ENCODE peak calls at places on chromosomes 6 and 20, in four cellular contexts. L is OCI-LY7, Q is GM20000, R is omental fat pad. C is an unnamed sample.

GRCh38 chr6:11309947-11310665 is 77.6 kb upstream of the NEDD9 start:
- DNase-seq in L (peak; percentile 16), Q (no peak), R (no peak), C (peak; percentile 55)

GRCh38 chr20:1451092-1451491 is 15.6 kb downstream of the NSFL1C start:
- DNase-seq in L (no peak), Q (no peak), R (no peak), C (no peak)

GRCh38 chr6:87944541-87944954 is 103.1 kb upstream of the SPACA1 start:
- DNase-seq in L (peak; percentile 58), Q (peak; percentile 16), R (no peak), C (peak; percentile 13)

GRCh38 chr20:59662161-59662560 is 57.8 kb downstream of the PHACTR3 start:
- DNase-seq in L (no peak), Q (no peak), R (no peak), C (no peak)

GRCh38 chr6:74282143-74282689 is 586.2 kb downstream of the CD109 start:
- DNase-seq in L (no peak), Q (no peak), R (no peak), C (no peak)

GRCh38 chr6:29632789-29633531 is at the start of gene GABBR1:
- DNase-seq in L (peak; percentile 70), Q (peak; percentile 97), R (peak; percentile 36), C (peak; percentile 89)

GRCh38 chr6:19472850-19473249 is 364.3 kb upstream of the ID4 start:
- DNase-seq in L (peak; percentile 51), Q (no peak), R (no peak), C (no peak)

GRCh38 chr6:3211681-3212080 is 15.8 kb downstream of the TUBB2B start:
- DNase-seq in L (no peak), Q (no peak), R (no peak), C (no peak)

GRCh38 chr20:1267809-1268374 is 1.8 kb downstream of the SNPH start:
- DNase-seq in L (no peak), Q (peak; percentile 2), R (no peak), C (no peak)

GRCh38 chr20:61123751-61124368 is 128.2 kb upstream of the CDH4 start:
- DNase-seq in L (no peak), Q (no peak), R (no peak), C (no peak)

GRCh38 chr6:26431258-26432162 is 8.8 kb upstream of the BTN3A3 start:
- DNase-seq in L (no peak), Q (no peak), R (no peak), C (peak; percentile 33)

GRCh38 chr20:17910828-17911294 is 57.7 kb downstream of the SNX5 start:
- DNase-seq in L (no peak), Q (no peak), R (no peak), C (peak; percentile 88)

GRCh38 chr6:37020426-37021211 is 15.2 kb downstream of the FGD2 start:
- DNase-seq in L (no peak), Q (no peak), R (no peak), C (no peak)

GRCh38 chr6:99819853-99820252 is 174.2 kb downstream of the MCHR2 start:
- DNase-seq in L (no peak), Q (no peak), R (no peak), C (no peak)

GRCh38 chr20:15154070-15154469 is 816.7 kb upstream of the FLRT3 start:
- DNase-seq in L (no peak), Q (no peak), R (no peak), C (no peak)

GRCh38 chr6:43806041-43806757 is 36.2 kb downstream of the VEGFA start:
- DNase-seq in L (no peak), Q (no peak), R (no peak), C (peak; percentile 54)

GRCh38 chr6:76881414-76881813 is 581.9 kb downstream of the HTR1B start:
- DNase-seq in L (no peak), Q (no peak), R (no peak), C (peak; percentile 53)

GRCh38 chr6:76876922-76877553 is 586.3 kb downstream of the HTR1B start:
- DNase-seq in L (no peak), Q (peak; percentile 6), R (no peak), C (peak; percentile 80)
- TF ChIP-seq CTCF in L (no peak), Q (no peak), R (no peak), C (peak; percentile 70)

GRCh38 chr20:35947489-35947888 is 6.8 kb downstream of the SCAND1 start:
- DNase-seq in L (peak; percentile 67), Q (peak; percentile 20), R (no peak), C (peak; percentile 13)
- TF ChIP-seq CTCF in L (peak; percentile 82), Q (peak; percentile 27), R (no peak), C (peak; percentile 41)

DNA sequence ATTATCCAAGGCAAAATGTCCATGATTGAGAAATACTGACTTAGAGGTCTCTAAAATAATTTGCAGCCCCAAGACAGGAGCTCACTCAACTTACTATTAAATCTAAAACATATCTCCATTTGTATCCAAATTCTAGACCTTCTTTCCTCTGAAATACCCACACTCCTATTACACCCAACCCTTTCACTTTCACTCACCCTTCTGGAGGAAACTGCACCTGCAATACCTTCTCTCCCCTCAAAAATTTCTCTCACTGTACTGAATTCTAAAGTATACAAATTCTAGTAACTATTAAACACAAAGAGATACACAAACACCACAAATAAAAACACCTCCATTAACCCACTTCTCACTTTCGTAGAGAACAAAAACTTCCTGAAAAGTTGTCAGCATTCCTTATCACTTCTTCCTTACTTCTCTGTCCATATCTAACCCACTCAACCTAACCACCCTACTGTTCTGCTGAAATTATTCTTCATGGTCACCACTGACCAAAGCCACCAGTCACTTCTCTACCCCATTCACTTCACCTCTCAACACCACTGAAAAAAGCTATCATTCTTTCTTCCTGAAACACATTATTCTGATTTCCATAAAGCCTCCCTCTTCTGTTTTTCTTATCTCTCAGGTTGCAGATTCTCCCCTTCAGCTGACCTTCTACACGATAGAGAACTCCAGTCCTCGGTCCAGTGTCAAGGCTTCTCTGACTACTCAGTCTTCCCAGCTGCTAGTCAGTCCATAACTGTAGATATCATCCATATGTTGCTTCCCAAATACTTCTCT is 12.0 kb downstream of the LMBRD1 start:
- DNase-seq in L (peak; percentile 10), Q (no peak), R (no peak), C (no peak)
- TF ChIP-seq CTCF in L (no peak), Q (no peak), R (no peak), C (no peak)

DNA sequence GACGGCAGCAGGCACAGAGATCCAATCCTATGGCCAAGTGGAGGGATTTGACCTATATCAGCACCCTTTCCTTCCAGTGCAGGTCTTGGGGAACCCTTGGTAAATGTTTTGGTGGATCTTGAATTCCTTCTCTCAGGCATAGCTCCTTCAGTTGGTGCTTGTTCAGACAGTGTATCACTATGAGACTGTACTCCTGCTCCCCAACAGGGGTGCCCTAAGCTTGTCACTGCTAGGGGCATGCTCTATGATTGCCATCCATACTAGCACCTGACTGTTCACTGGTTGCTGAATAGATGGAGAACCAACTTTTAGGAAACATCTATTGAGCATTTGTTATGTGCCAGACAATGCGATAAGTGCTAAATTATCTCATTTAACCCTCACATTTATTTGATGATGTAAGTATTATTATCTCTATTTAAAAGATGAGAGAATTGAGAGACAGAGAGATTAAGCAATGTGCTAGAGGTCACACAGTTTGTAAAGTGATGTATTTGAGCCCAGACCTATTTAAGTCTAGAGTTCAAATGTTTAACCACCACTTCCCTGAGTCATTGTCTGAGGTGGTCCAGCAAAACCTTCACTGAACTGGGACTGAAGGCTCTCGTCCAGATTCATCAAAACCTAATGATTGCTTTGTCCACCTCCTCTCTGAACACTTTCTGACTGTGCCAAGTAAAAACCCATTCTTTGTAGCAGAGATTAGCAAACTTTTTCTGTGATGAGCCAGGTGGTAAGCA is 34.3 kb downstream of the ADGRF1 start:
- DNase-seq in L (no peak), Q (no peak), R (no peak), C (no peak)
- TF ChIP-seq CTCF in L (peak; percentile 17), Q (no peak), R (no peak), C (no peak)

DNA sequence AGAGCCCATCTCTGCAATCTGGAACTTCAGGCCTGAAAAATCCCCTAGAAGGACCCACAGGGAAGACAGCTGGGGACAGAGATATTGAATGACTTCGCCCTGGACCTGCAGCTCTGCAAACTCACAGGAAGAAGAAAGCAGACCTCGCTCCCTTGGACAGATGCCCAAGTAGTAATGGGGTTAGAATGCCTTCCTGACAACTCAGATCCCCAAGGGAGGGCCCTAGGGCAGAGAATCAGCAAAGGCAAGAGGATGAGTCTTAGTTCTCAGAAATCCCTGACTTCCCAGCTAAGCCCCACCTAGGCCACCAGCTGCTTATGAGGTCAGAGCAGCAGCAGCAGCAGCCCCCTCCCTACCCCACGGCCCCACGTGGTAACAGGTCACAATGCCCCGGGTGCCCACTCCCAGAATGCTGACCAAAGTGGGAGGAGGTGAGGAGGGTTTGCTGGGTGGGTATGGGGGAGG is at the start of gene C20orf141:
- DNase-seq in L (no peak), Q (no peak), R (peak; percentile 52), C (peak; percentile 98)
- TF ChIP-seq CTCF in L (no peak), Q (no peak), R (no peak), C (no peak)

DNA sequence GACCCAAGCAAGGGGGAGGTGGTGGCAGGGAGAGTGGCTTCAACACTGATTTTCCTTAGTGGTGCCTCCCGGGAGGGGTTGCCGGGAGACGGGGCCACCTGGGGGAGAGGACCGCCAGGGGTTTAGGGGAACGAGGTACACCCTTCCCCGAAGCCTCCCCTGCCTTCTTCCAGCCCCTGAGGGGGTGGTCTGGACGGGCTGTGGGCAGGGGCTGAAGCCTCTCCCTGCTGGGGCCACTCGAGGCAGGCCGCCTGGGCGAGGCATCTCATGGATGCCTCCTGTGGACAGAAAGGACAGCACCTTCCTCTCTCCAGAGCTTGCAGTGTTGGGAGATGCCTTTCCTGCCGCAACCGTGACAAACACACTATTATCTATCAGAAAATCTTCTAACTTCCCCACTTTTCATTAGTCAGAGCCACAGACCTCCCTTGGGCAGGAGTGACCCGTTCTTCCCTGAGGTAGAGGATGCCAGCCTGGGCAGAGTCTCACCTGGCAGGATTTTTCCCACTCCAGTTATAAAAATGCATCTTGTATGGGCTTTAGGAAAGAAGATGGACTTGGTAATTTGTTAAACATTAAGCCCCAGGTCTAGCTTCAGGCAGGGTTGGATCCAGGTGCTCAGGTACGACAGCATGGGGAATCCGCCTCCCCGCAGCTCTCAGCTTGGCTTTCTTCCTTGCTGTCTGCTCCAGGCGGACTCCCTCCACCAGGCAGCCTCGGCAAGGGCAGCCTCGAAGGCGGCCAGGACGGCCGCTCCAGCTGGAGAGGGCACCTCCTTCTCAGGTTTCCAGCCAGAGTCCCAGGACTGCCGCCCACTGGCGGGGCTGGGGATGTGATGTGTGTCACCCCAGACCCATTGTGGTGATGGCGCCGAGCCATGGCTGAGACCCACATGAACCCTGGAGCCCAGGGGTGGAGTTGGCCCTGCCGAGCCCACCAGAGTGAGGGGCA is 11.0 kb downstream of the HRH3 start:
- DNase-seq in L (no peak), Q (no peak), R (no peak), C (no peak)
- TF ChIP-seq CTCF in L (peak; percentile 41), Q (no peak), R (no peak), C (no peak)

GRCh38 chr6:50655848-50656453 is 57.4 kb upstream of the TFAP2D start:
- DNase-seq in L (peak; percentile 19), Q (peak; percentile 13), R (no peak), C (no peak)
- TF ChIP-seq CTCF in L (peak; percentile 80), Q (peak; percentile 42), R (no peak), C (peak; percentile 40)